ENCODE peak calls at places on chromosome 6, in five cellular contexts. O is CD8-positive, alpha-beta T cell; K is left ventricle myocardium inferior; Z is neuronal stem cell; X is HCT116. S is an unnamed sample.
A peak's percentile ranks its signal among the peaks of the same experiment; 100 is the strongest.

GRCh38 chr6:31952140-31952805 is 6.4 kb downstream of the CFB start:
- DNase-seq in O (peak; percentile 33), K (peak; percentile 52), Z (peak; percentile 53), X (no peak), S (no peak)

GRCh38 chr6:116424001-116424400 is 37.2 kb upstream of the CALHM6 start:
- DNase-seq in O (no peak), K (no peak), Z (no peak), X (no peak), S (no peak)

GRCh38 chr6:34347303-34347702 is 45.2 kb downstream of the NUDT3 start:
- DNase-seq in O (no peak), K (no peak), Z (no peak), X (no peak), S (no peak)

GRCh38 chr6:130525378-130525777 is 159.6 kb downstream of the TMEM200A start:
- DNase-seq in O (no peak), K (no peak), Z (no peak), X (no peak), S (no peak)

GRCh38 chr6:162887981-162888689 is 160.4 kb downstream of the PACRG start:
- DNase-seq in O (no peak), K (peak; percentile 49), Z (no peak), X (no peak), S (no peak)

GRCh38 chr6:64334646-64335045 is 699.0 kb downstream of the PHF3 start:
- DNase-seq in O (no peak), K (no peak), Z (no peak), X (no peak), S (no peak)

GRCh38 chr6:43948527-43949450 is 178.5 kb downstream of the MRPL14 start:
- DNase-seq in O (no peak), K (no peak), Z (no peak), X (no peak), S (no peak)

GRCh38 chr6:156828280-156828703 is 51.1 kb downstream of the ARID1B start:
- DNase-seq in O (no peak), K (no peak), Z (no peak), X (peak; percentile 57), S (no peak)

GRCh38 chr6:4613795-4614194 is 162.4 kb upstream of the CDYL start:
- DNase-seq in O (no peak), K (no peak), Z (no peak), X (no peak), S (no peak)

GRCh38 chr6:134938896-134939295 is 11.0 kb downstream of the ALDH8A1 start:
- DNase-seq in O (peak; percentile 31), K (no peak), Z (no peak), X (no peak), S (peak; percentile 14)

GRCh38 chr6:139701695-139702094 is 327.2 kb upstream of the CITED2 start:
- DNase-seq in O (no peak), K (no peak), Z (no peak), X (no peak), S (no peak)

GRCh38 chr6:7526755-7527154 is 14.7 kb upstream of the DSP start:
- DNase-seq in O (no peak), K (no peak), Z (no peak), X (no peak), S (no peak)

GRCh38 chr6:71420693-71421328 is 132.2 kb downstream of the OGFRL1 start:
- DNase-seq in O (no peak), K (peak; percentile 96), Z (peak; percentile 86), X (no peak), S (no peak)

GRCh38 chr6:79570129-79570801 is 33.0 kb upstream of the LCA5 start:
- DNase-seq in O (no peak), K (no peak), Z (no peak), X (peak; percentile 80), S (no peak)

GRCh38 chr6:139161169-139161568 is 26.3 kb downstream of the HECA start:
- DNase-seq in O (peak; percentile 71), K (no peak), Z (no peak), X (peak; percentile 33), S (peak; percentile 33)

GRCh38 chr6:41712651-41713103 is 22.7 kb downstream of the TFEB start:
- DNase-seq in O (no peak), K (peak; percentile 80), Z (no peak), X (no peak), S (no peak)

GRCh38 chr6:146985111-146985510 is 219.1 kb upstream of the STXBP5 start:
- DNase-seq in O (no peak), K (no peak), Z (no peak), X (no peak), S (no peak)

GRCh38 chr6:706819-707381 is 14.0 kb upstream of the EXOC2 start:
- DNase-seq in O (no peak), K (no peak), Z (no peak), X (no peak), S (no peak)

GRCh38 chr6:170441316-170441715 is 111.8 kb downstream of the PSMB1 start:
- DNase-seq in O (no peak), K (no peak), Z (no peak), X (no peak), S (no peak)

GRCh38 chr6:65646494-65647035 is 60.5 kb downstream of the EYS start:
- DNase-seq in O (no peak), K (no peak), Z (no peak), X (no peak), S (no peak)

GRCh38 chr6:53297004-53297403 is 51.7 kb downstream of the ELOVL5 start:
- DNase-seq in O (no peak), K (no peak), Z (no peak), X (no peak), S (no peak)

GRCh38 chr6:15369838-15370237 is 124.0 kb downstream of the JARID2 start:
- DNase-seq in O (no peak), K (no peak), Z (no peak), X (no peak), S (no peak)

GRCh38 chr6:108594640-108595039 is 33.9 kb downstream of the FOXO3 start:
- DNase-seq in O (no peak), K (no peak), Z (no peak), X (no peak), S (no peak)

GRCh38 chr6:170010665-170011232 is 259.3 kb downstream of the ERMARD start:
- DNase-seq in O (no peak), K (no peak), Z (no peak), X (no peak), S (no peak)

GRCh38 chr6:16690244-16691142 is 70.8 kb downstream of the ATXN1 start:
- DNase-seq in O (no peak), K (no peak), Z (no peak), X (no peak), S (no peak)

GRCh38 chr6:69294407-69294806 is 502.4 kb downstream of the LMBRD1 start:
- DNase-seq in O (no peak), K (no peak), Z (no peak), X (no peak), S (no peak)

GRCh38 chr6:11650297-11650696 is 112.7 kb downstream of the TMEM170B start:
- DNase-seq in O (no peak), K (peak; percentile 39), Z (peak; percentile 61), X (no peak), S (no peak)

GRCh38 chr6:166361080-166361429 is 18.7 kb upstream of the SFT2D1 start:
- DNase-seq in O (no peak), K (peak; percentile 45), Z (no peak), X (no peak), S (no peak)

GRCh38 chr6:52286798-52287432 is 2.4 kb upstream of the MCM3 start:
- DNase-seq in O (peak; percentile 59), K (peak; percentile 48), Z (peak; percentile 51), X (peak; percentile 63), S (peak; percentile 50)

GRCh38 chr6:164252260-164252659 is 837.7 kb downstream of the QKI start:
- DNase-seq in O (no peak), K (no peak), Z (no peak), X (no peak), S (no peak)

GRCh38 chr6:164243949-164244348 is 829.4 kb downstream of the QKI start:
- DNase-seq in O (no peak), K (no peak), Z (no peak), X (no peak), S (no peak)

GRCh38 chr6:164246082-164246481 is 831.6 kb downstream of the QKI start:
- DNase-seq in O (no peak), K (no peak), Z (no peak), X (no peak), S (no peak)

GRCh38 chr6:164243012-164243610 is 828.6 kb downstream of the QKI start:
- DNase-seq in O (no peak), K (no peak), Z (no peak), X (no peak), S (no peak)

DNA sequence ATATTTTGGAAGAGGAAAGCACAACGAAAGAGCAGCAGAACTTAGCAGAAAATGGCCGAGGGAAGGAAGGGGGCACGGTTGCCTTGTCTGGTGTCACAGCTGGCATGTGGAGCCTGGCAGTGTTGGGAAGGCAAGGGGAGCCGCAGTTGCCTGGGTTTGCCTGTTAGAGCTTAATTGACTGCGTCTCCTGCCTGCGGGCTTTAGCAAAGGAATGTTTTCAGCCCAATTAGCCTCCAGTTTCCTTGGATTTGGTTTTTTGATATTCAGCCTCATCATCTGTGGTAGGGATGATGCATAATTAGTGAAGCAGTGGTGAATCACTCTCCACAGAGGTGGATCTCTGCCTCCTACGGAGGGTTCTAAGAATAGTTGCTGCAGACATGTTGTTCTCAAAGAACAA is 832.6 kb downstream of the QKI start:
- DNase-seq in O (no peak), K (no peak), Z (peak; percentile 32), X (no peak), S (no peak)
- H3K9me3 ChIP-seq in O (no peaks in the 10 kb centered on the region), K (no peaks in the 10 kb centered on the region), Z (no peaks in the 10 kb centered on the region), X (no peaks in the 10 kb centered on the region), S (no peaks in the 10 kb centered on the region)

DNA sequence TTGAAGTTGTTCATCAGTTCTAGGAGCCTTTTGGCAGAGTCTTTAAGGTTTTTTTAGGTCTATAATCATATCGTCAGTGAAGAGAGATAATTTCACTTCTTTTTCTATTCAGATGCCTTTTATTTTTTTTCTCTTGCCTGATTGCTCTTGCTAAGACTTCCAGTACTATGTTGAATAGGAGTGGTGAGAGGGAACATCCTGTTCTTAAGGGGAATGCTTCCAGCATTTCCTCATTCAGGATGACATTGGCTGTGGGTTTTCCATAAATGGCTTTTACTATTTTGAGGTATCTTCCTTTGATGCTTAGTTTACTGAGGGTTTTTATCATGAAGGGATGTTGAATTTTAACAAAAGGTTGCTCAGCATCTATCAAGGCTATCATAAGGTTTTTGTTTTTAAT is 109.5 kb downstream of the CLVS2 start:
- DNase-seq in O (no peak), K (no peak), Z (no peak), X (no peak), S (no peak)
- H3K9me3 ChIP-seq in O (no peaks in the 10 kb centered on the region), K (peaks cover 22% of the 10 kb centered on the region), Z (no peaks in the 10 kb centered on the region), X (no peaks in the 10 kb centered on the region), S (no peaks in the 10 kb centered on the region)

GRCh38 chr6:73562557-73562956 is 41.7 kb upstream of the EEF1A1 start:
- DNase-seq in O (no peak), K (no peak), Z (no peak), X (no peak), S (no peak)

GRCh38 chr6:73560853-73561407 is 40.1 kb upstream of the EEF1A1 start:
- DNase-seq in O (no peak), K (no peak), Z (no peak), X (no peak), S (no peak)

GRCh38 chr6:73564578-73565345 is 43.9 kb upstream of the EEF1A1 start:
- DNase-seq in O (no peak), K (no peak), Z (no peak), X (no peak), S (no peak)

GRCh38 chr6:73556796-73557195 is 36.0 kb upstream of the EEF1A1 start:
- DNase-seq in O (no peak), K (no peak), Z (no peak), X (no peak), S (no peak)

GRCh38 chr6:73558624-73559398 is 38.0 kb upstream of the EEF1A1 start:
- DNase-seq in O (no peak), K (no peak), Z (no peak), X (no peak), S (no peak)
- H3K9me3 ChIP-seq in O (no peaks in the 10 kb centered on the region), K (no peaks in the 10 kb centered on the region), Z (no peaks in the 10 kb centered on the region), X (no peaks in the 10 kb centered on the region), S (no peaks in the 10 kb centered on the region)

GRCh38 chr6:27544612-27545260 is 71.8 kb upstream of the ZNF184 start:
- DNase-seq in O (no peak), K (no peak), Z (no peak), X (no peak), S (no peak)
- H3K9me3 ChIP-seq in O (peaks cover 7% of the 10 kb centered on the region), K (peaks cover 8% of the 10 kb centered on the region), Z (peaks cover 3% of the 10 kb centered on the region), X (no peaks in the 10 kb centered on the region), S (peaks cover 6% of the 10 kb centered on the region)

S was measured in T-helper 17 cell.